ENCODE peak calls at places on chromosomes 4 and X, in ten cellular contexts. O, I, H, S, Q, L, T, X, G and U are unnamed samples.

GRCh38 chr4:10535900-10536299 is 78.7 kb upstream of the ZNF518B start:
- DNase-seq in O (no peak), I (no peak), H (no peak), S (no peak), Q (no peak), L (no peak), T (no peak), X (no peak), G (no peak), U (no peak)

GRCh38 chr4:38565271-38566199 is 98.5 kb upstream of the KLF3 start:
- DNase-seq in O (no peak), I (peak; percentile 55), H (peak; percentile 78), S (peak; percentile 49), Q (no peak), L (no peak), T (peak; percentile 75), X (peak; percentile 82), G (no peak), U (no peak)

GRCh38 chrX:153802513-153803045 is 8.1 kb downstream of the SSR4 start:
- DNase-seq in O (no peak), I (no peak), H (no peak), S (no peak), Q (no peak), L (no peak), T (no peak), X (no peak), G (no peak), U (no peak)

GRCh38 chrX:10656214-10656613 is 35.8 kb upstream of the MID1 start:
- DNase-seq in O (no peak), I (no peak), H (no peak), S (no peak), Q (no peak), L (no peak), T (no peak), X (no peak), G (no peak), U (no peak)

GRCh38 chr4:14810568-14810967 is 191.7 kb upstream of the CPEB2 start:
- DNase-seq in O (no peak), I (no peak), H (peak; percentile 30), S (no peak), Q (no peak), L (no peak), T (no peak), X (no peak), G (no peak), U (no peak)

GRCh38 chr4:147160908-147161513 is 215.3 kb upstream of the TTC29 start:
- DNase-seq in O (peak; percentile 36), I (no peak), H (peak; percentile 41), S (peak; percentile 16), Q (no peak), L (no peak), T (peak; percentile 58), X (peak; percentile 71), G (peak; percentile 72), U (peak; percentile 16)

GRCh38 chrX:37854148-37854547 is 6.8 kb upstream of the DYNLT3 start:
- DNase-seq in O (no peak), I (no peak), H (no peak), S (no peak), Q (no peak), L (no peak), T (peak; percentile 64), X (no peak), G (no peak), U (no peak)

GRCh38 chrX:72054776-72055495 is 76.8 kb downstream of the RTL5 start:
- DNase-seq in O (no peak), I (no peak), H (no peak), S (no peak), Q (no peak), L (no peak), T (no peak), X (no peak), G (peak; percentile 78), U (no peak)

GRCh38 chrX:41137589-41137988 is 52.3 kb downstream of the USP9X start:
- DNase-seq in O (no peak), I (no peak), H (no peak), S (no peak), Q (no peak), L (no peak), T (peak; percentile 27), X (peak; percentile 19), G (peak; percentile 20), U (no peak)

GRCh38 chrX:13081385-13082285 is 37.2 kb upstream of the FAM9C start:
- DNase-seq in O (no peak), I (no peak), H (no peak), S (no peak), Q (no peak), L (no peak), T (no peak), X (peak; percentile 54), G (no peak), U (no peak)

GRCh38 chr4:21447320-21448055 is 501.1 kb downstream of the KCNIP4 start:
- DNase-seq in O (no peak), I (no peak), H (no peak), S (no peak), Q (no peak), L (no peak), T (peak; percentile 28), X (no peak), G (peak; percentile 36), U (peak; percentile 16)

GRCh38 chrX:136028383-136028984 is 43.2 kb downstream of the SLC9A6 start:
- DNase-seq in O (peak; percentile 21), I (peak; percentile 4), H (peak; percentile 50), S (no peak), Q (no peak), L (peak; percentile 58), T (peak; percentile 80), X (peak; percentile 74), G (peak; percentile 47), U (peak; percentile 2)

GRCh38 chr4:176001171-176002006 is 64.3 kb upstream of the WDR17 start:
- DNase-seq in O (peak; percentile 15), I (no peak), H (peak; percentile 38), S (no peak), Q (peak; percentile 31), L (no peak), T (no peak), X (peak; percentile 0), G (peak; percentile 93), U (peak; percentile 51)

GRCh38 chr4:86661006-86661405 is 66.9 kb downstream of the PTPN13 start:
- DNase-seq in O (no peak), I (no peak), H (no peak), S (no peak), Q (no peak), L (no peak), T (peak; percentile 54), X (no peak), G (no peak), U (no peak)

GRCh38 chrX:64218023-64218422 is 12.4 kb downstream of the ASB12 start:
- DNase-seq in O (no peak), I (no peak), H (no peak), S (no peak), Q (no peak), L (no peak), T (no peak), X (no peak), G (no peak), U (no peak)

GRCh38 chr4:25190407-25190806 is 30.2 kb upstream of the SEPSECS start:
- DNase-seq in O (no peak), I (no peak), H (no peak), S (no peak), Q (no peak), L (no peak), T (no peak), X (no peak), G (peak; percentile 53), U (no peak)
- TF ChIP-seq CTCF in O (no peak), I (no peak), H (no peak), S (no peak), Q (no peak), L (no peak), T (no peak), X (no peak), G (peak; percentile 57), U (no peak)

GRCh38 chrX:44332437-44332836 is 11.0 kb downstream of the EFHC2 start:
- DNase-seq in O (no peak), I (no peak), H (no peak), S (no peak), Q (no peak), L (no peak), T (no peak), X (no peak), G (peak; percentile 65), U (no peak)
- TF ChIP-seq CTCF in O (no peak), I (no peak), H (no peak), S (no peak), Q (no peak), L (no peak), T (no peak), X (no peak), G (no peak), U (no peak)

GRCh38 chr4:73258668-73259551 is at the start of gene ANKRD17:
- DNase-seq in O (peak; percentile 82), I (peak; percentile 90), H (peak; percentile 88), S (peak; percentile 80), Q (peak; percentile 91), L (peak; percentile 76), T (peak; percentile 96), X (peak; percentile 91), G (peak; percentile 96), U (peak; percentile 88)
- TF ChIP-seq CTCF in O (no peak), I (no peak), H (no peak), S (no peak), Q (peak; percentile 31), L (no peak), T (peak; percentile 2), X (peak; percentile 1), G (no peak), U (no peak)

DNA sequence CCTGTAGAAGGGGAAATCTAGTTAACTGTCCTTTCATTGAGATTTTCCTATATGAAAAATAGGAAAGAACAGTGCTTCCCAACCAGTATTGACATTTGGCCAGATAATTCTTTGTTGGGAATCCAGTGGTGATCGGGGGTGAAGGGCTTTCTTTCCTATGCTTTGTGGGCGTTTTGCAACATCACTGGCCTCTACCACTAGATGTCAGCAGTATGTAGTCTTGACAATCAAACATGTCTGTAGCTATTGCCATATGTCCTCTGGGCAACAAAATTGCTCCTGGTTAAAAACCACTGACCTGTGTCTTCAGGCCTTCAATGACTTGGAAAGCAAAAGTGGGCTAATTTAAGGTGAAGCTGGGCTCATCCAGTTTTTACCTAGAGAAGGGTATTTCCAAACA is 658.5 kb downstream of the DACH2 start:
- DNase-seq in O (no peak), I (no peak), H (no peak), S (no peak), Q (no peak), L (no peak), T (peak; percentile 24), X (peak; percentile 3), G (peak; percentile 56), U (peak; percentile 0)
- TF ChIP-seq CTCF in O (no peak), I (no peak), H (no peak), S (peak; percentile 18), Q (no peak), L (peak; percentile 46), T (peak; percentile 47), X (peak; percentile 21), G (peak; percentile 69), U (no peak)

GRCh38 chrX:24024819-24025740 is 1.9 kb downstream of the KLHL15 start:
- DNase-seq in O (peak; percentile 60), I (peak; percentile 74), H (peak; percentile 78), S (peak; percentile 84), Q (peak; percentile 91), L (peak; percentile 68), T (peak; percentile 86), X (peak; percentile 89), G (peak; percentile 70), U (peak; percentile 79)
- TF ChIP-seq CTCF in O (no peak), I (peak; percentile 37), H (no peak), S (no peak), Q (no peak), L (no peak), T (no peak), X (peak; percentile 53), G (no peak), U (no peak)